ENCODE peak calls at places on chromosomes 1 and 21, in seven cellular contexts. One of them, this sample, is unnamed.

GRCh38 chr1:163531345-163531744 is 209.6 kb downstream of the NUF2 start:
- DNase-seq in suprapubic skin: no peak
- DNase-seq in KG1: no peak
- DNase-seq in NCI-H1092: no peak
- DNase-seq in ACHN: no peak
- DNase-seq in Ammon's horn: no peak
- DNase-seq in PC-9: no peak
- DNase-seq in this sample: no peak

GRCh38 chr1:156368889-156369684 is at the start of gene RHBG:
- DNase-seq in suprapubic skin: no peak
- DNase-seq in KG1: no peak
- DNase-seq in NCI-H1092: peak
- DNase-seq in ACHN: peak
- DNase-seq in Ammon's horn: no peak
- DNase-seq in PC-9: peak
- DNase-seq in this sample: peak

GRCh38 chr21:37375866-37376574 is 9.4 kb downstream of the DYRK1A start:
- DNase-seq in suprapubic skin: no peak
- DNase-seq in KG1: no peak
- DNase-seq in NCI-H1092: no peak
- DNase-seq in ACHN: no peak
- DNase-seq in Ammon's horn: no peak
- DNase-seq in PC-9: no peak
- DNase-seq in this sample: no peak

GRCh38 chr1:229388876-229389580 is 44.9 kb downstream of the ACTA1 start:
- DNase-seq in suprapubic skin: no peak
- DNase-seq in KG1: no peak
- DNase-seq in NCI-H1092: no peak
- DNase-seq in ACHN: no peak
- DNase-seq in Ammon's horn: peak
- DNase-seq in PC-9: no peak
- DNase-seq in this sample: no peak

GRCh38 chr1:1120866-1121563 is 5.1 kb upstream of the C1orf159 start:
- DNase-seq in suprapubic skin: no peak
- DNase-seq in KG1: no peak
- DNase-seq in NCI-H1092: no peak
- DNase-seq in ACHN: no peak
- DNase-seq in Ammon's horn: no peak
- DNase-seq in PC-9: no peak
- DNase-seq in this sample: peak

GRCh38 chr1:90955769-90956168 is 66.1 kb downstream of the ZNF644 start:
- DNase-seq in suprapubic skin: no peak
- DNase-seq in KG1: no peak
- DNase-seq in NCI-H1092: no peak
- DNase-seq in ACHN: no peak
- DNase-seq in Ammon's horn: no peak
- DNase-seq in PC-9: no peak
- DNase-seq in this sample: no peak

GRCh38 chr1:229407206-229408026 is 26.5 kb downstream of the ACTA1 start:
- DNase-seq in suprapubic skin: no peak
- DNase-seq in KG1: no peak
- DNase-seq in NCI-H1092: no peak
- DNase-seq in ACHN: no peak
- DNase-seq in Ammon's horn: no peak
- DNase-seq in PC-9: no peak
- DNase-seq in this sample: no peak

GRCh38 chr1:229029644-229030235 is 241.2 kb upstream of the RAB4A start:
- DNase-seq in suprapubic skin: no peak
- DNase-seq in KG1: no peak
- DNase-seq in NCI-H1092: no peak
- DNase-seq in ACHN: no peak
- DNase-seq in Ammon's horn: no peak
- DNase-seq in PC-9: no peak
- DNase-seq in this sample: no peak

GRCh38 chr1:27668808-27669723 is 2.9 kb downstream of the IFI6 start:
- DNase-seq in suprapubic skin: peak
- DNase-seq in KG1: peak
- DNase-seq in NCI-H1092: peak
- DNase-seq in ACHN: peak
- DNase-seq in Ammon's horn: peak
- DNase-seq in PC-9: peak
- DNase-seq in this sample: peak